ENCODE peak calls at places on chromosomes 6 and 20, in five cellular contexts. One of them, this sample, is unnamed.

GRCh38 chr6:16766043-16766521 is 4.8 kb upstream of the ATXN1 start:
- DNase-seq in right lobe of liver: no peak
- DNase-seq in iPS-NIHi11: no peak
- DNase-seq in iPS DF 6.9: no peak
- DNase-seq in stomach: no peak
- DNase-seq in this sample: no peak

GRCh38 chr6:121437861-121438651 is 2.6 kb downstream of the GJA1 start:
- DNase-seq in iPS DF 6.9: peak
- DNase-seq in stomach: no peak
- DNase-seq in right lobe of liver: no peak
- DNase-seq in iPS-NIHi11: peak
- DNase-seq in this sample: no peak

GRCh38 chr20:49381558-49382493 is 100.6 kb downstream of the KCNB1 start:
- DNase-seq in iPS-NIHi11: no peak
- DNase-seq in right lobe of liver: peak
- DNase-seq in stomach: peak
- DNase-seq in iPS DF 6.9: no peak
- DNase-seq in this sample: peak

GRCh38 chr20:30811896-30812671 is 445.4 kb upstream of the DEFB115 start:
- DNase-seq in right lobe of liver: peak
- DNase-seq in iPS-NIHi11: peak
- DNase-seq in stomach: no peak
- DNase-seq in iPS DF 6.9: no peak
- DNase-seq in this sample: peak

GRCh38 chr6:148854992-148855391 is 108.2 kb downstream of the UST start:
- DNase-seq in iPS-NIHi11: no peak
- DNase-seq in right lobe of liver: no peak
- DNase-seq in stomach: no peak
- DNase-seq in iPS DF 6.9: no peak
- DNase-seq in this sample: no peak

GRCh38 chr6:82246802-82247633 is 526 bp downstream of the IBTK start:
- DNase-seq in stomach: peak
- DNase-seq in iPS DF 6.9: no peak
- DNase-seq in iPS-NIHi11: peak
- DNase-seq in right lobe of liver: peak
- DNase-seq in this sample: no peak

GRCh38 chr6:136956590-136957573 is 34.8 kb downstream of the SLC35D3 start:
- DNase-seq in stomach: no peak
- DNase-seq in right lobe of liver: no peak
- DNase-seq in iPS-NIHi11: peak
- DNase-seq in iPS DF 6.9: peak
- DNase-seq in this sample: no peak

GRCh38 chr6:72248621-72249020 is 362.3 kb downstream of the RIMS1 start:
- DNase-seq in iPS DF 6.9: no peak
- DNase-seq in right lobe of liver: no peak
- DNase-seq in stomach: no peak
- DNase-seq in iPS-NIHi11: no peak
- DNase-seq in this sample: no peak

GRCh38 chr6:83051386-83052172 is 14.1 kb downstream of the UBE3D start:
- DNase-seq in stomach: no peak
- DNase-seq in iPS-NIHi11: no peak
- DNase-seq in right lobe of liver: no peak
- DNase-seq in iPS DF 6.9: no peak
- DNase-seq in this sample: no peak

GRCh38 chr6:11229267-11230043 is 3.0 kb downstream of the NEDD9 start:
- DNase-seq in stomach: no peak
- DNase-seq in right lobe of liver: no peak
- DNase-seq in iPS-NIHi11: peak
- DNase-seq in iPS DF 6.9: no peak
- DNase-seq in this sample: no peak

GRCh38 chr6:501891-502601 is 110.5 kb downstream of the IRF4 start:
- DNase-seq in stomach: no peak
- DNase-seq in right lobe of liver: no peak
- DNase-seq in iPS-NIHi11: no peak
- DNase-seq in iPS DF 6.9: no peak
- DNase-seq in this sample: no peak

GRCh38 chr20:6765469-6766058 is 1.9 kb upstream of the BMP2 start:
- DNase-seq in iPS-NIHi11: no peak
- DNase-seq in iPS DF 6.9: no peak
- DNase-seq in right lobe of liver: no peak
- DNase-seq in stomach: no peak
- DNase-seq in this sample: peak

GRCh38 chr20:13868331-13868730 is 83.5 kb downstream of the NDUFAF5 start:
- DNase-seq in stomach: no peak
- DNase-seq in right lobe of liver: no peak
- DNase-seq in iPS-NIHi11: no peak
- DNase-seq in iPS DF 6.9: no peak
- DNase-seq in this sample: no peak

GRCh38 chr6:32176476-32177181 is 745 bp upstream of the AGPAT1 start:
- DNase-seq in iPS-NIHi11: no peak
- DNase-seq in right lobe of liver: no peak
- DNase-seq in stomach: no peak
- DNase-seq in iPS DF 6.9: no peak
- DNase-seq in this sample: no peak

GRCh38 chr20:9903048-9903651 is 64.3 kb upstream of the PAK5 start:
- DNase-seq in right lobe of liver: no peak
- DNase-seq in iPS DF 6.9: peak
- DNase-seq in iPS-NIHi11: peak
- DNase-seq in stomach: no peak
- DNase-seq in this sample: no peak